ENCODE peak calls at places on chromosomes 3 and 15, in five cellular contexts. R is lower lobe of right lung, Q is astrocyte, O is AG04450, M is psoas muscle. V is an unnamed sample.

GRCh38 chr3:42019144-42019952 is 57.4 kb upstream of the ULK4 start:
- DNase-seq in R (no peak), Q (no peak), O (no peak), M (no peak), V (no peak)

GRCh38 chr15:47184405-47185221 is 532.7 kb upstream of the SEMA6D start:
- DNase-seq in R (no peak), Q (peak; percentile 14), O (no peak), M (no peak), V (no peak)

GRCh38 chr3:1752205-1752604 is 346.5 kb upstream of the CNTN4 start:
- DNase-seq in R (no peak), Q (no peak), O (no peak), M (no peak), V (no peak)

GRCh38 chr3:113743006-113743639 is 2.9 kb downstream of the NAA50 start:
- DNase-seq in R (no peak), Q (no peak), O (no peak), M (no peak), V (no peak)

GRCh38 chr3:22106213-22106867 is 355.3 kb upstream of the ZNF385D start:
- DNase-seq in R (no peak), Q (no peak), O (no peak), M (no peak), V (no peak)

GRCh38 chr3:50154840-50155490 is at the start of gene SEMA3F:
- DNase-seq in R (peak; percentile 80), Q (peak; percentile 51), O (no peak), M (peak; percentile 84), V (no peak)

GRCh38 chr3:72458365-72458764 is 389.9 kb downstream of the SHQ1 start:
- DNase-seq in R (no peak), Q (no peak), O (no peak), M (no peak), V (peak; percentile 39)

GRCh38 chr3:170081079-170081741 is 43.4 kb downstream of the GPR160 start:
- DNase-seq in R (no peak), Q (peak; percentile 79), O (peak; percentile 27), M (no peak), V (no peak)

GRCh38 chr15:74489518-74490338 is 28.8 kb upstream of the UBL7 start:
- DNase-seq in R (peak; percentile 61), Q (peak; percentile 24), O (no peak), M (peak; percentile 68), V (no peak)

GRCh38 chr3:132854856-132855535 is 132.8 kb upstream of the NPHP3 start:
- DNase-seq in R (no peak), Q (no peak), O (no peak), M (no peak), V (no peak)

GRCh38 chr3:33732394-33732793 is 14.3 kb upstream of the CLASP2 start:
- DNase-seq in R (no peak), Q (no peak), O (no peak), M (no peak), V (no peak)

GRCh38 chr3:13308406-13308805 is 111.7 kb downstream of the NUP210 start:
- DNase-seq in R (peak; percentile 44), Q (peak; percentile 14), O (no peak), M (peak; percentile 56), V (no peak)

GRCh38 chr3:172562881-172563835 is 39.9 kb upstream of the TNFSF10 start:
- DNase-seq in R (no peak), Q (peak; percentile 96), O (peak; percentile 36), M (no peak), V (no peak)

GRCh38 chr15:90871097-90871715 is 2.8 kb downstream of the FURIN start:
- DNase-seq in R (no peak), Q (no peak), O (no peak), M (peak; percentile 76), V (no peak)

GRCh38 chr15:88918738-88919137 is 5.6 kb upstream of the MFGE8 start:
- DNase-seq in R (no peak), Q (peak; percentile 99), O (peak; percentile 95), M (peak; percentile 88), V (peak; percentile 95)

GRCh38 chr3:134517796-134518195 is 31.9 kb downstream of the CEP63 start:
- DNase-seq in R (no peak), Q (peak; percentile 31), O (no peak), M (no peak), V (no peak)

GRCh38 chr3:129228891-129229585 is 20.4 kb upstream of the COPG1 start:
- DNase-seq in R (peak; percentile 54), Q (peak; percentile 84), O (peak; percentile 50), M (no peak), V (peak; percentile 52)

GRCh38 chr3:158403013-158403412 is 168.0 kb upstream of the MLF1 start:
- DNase-seq in R (no peak), Q (no peak), O (no peak), M (no peak), V (no peak)
- H3K27ac ChIP-seq in R (no peak overlapping the region), Q (no peak overlapping the region), O (no peak overlapping the region), M (no peak overlapping the region), V (no peak overlapping the region)

GRCh38 chr3:30226606-30227151 is 379.7 kb upstream of the TGFBR2 start:
- DNase-seq in R (no peak), Q (no peak), O (no peak), M (no peak), V (no peak)
- H3K27ac ChIP-seq in R (no peak overlapping the region), Q (no peak overlapping the region), O (no peak overlapping the region), M (no peak overlapping the region), V (no peak overlapping the region)

GRCh38 chr15:85717212-85717611 is 77.5 kb downstream of the KLHL25 start:
- DNase-seq in R (no peak), Q (no peak), O (no peak), M (no peak), V (no peak)
- H3K27ac ChIP-seq in R (no peak overlapping the region), Q (no peak overlapping the region), O (no peak overlapping the region), M (no peak overlapping the region), V (no peak overlapping the region)

DNA sequence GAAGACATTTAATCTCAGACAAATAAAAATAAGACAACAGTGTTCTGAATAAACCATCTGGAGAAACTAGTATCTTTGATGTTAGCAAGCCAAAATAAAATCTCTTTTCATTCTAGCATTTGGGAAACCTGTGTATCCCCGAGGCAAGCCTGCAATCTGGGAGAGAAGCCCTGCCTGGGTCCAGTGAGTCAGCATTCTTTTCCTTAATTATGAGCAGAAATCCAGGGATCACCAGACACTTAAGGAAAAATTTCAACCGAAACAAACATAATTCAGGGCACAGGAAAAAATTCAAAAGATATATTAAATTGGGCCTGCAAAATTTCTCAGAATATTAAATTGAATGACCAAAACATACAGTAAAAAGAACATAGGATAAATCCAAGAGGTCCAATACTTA is 4.2 kb downstream of the NCBP2 start:
- DNase-seq in R (no peak), Q (no peak), O (no peak), M (no peak), V (no peak)
- H3K27ac ChIP-seq in R (no peak overlapping the region), Q (no peak overlapping the region), O (no peak overlapping the region), M (no peak overlapping the region), V (no peak overlapping the region)

DNA sequence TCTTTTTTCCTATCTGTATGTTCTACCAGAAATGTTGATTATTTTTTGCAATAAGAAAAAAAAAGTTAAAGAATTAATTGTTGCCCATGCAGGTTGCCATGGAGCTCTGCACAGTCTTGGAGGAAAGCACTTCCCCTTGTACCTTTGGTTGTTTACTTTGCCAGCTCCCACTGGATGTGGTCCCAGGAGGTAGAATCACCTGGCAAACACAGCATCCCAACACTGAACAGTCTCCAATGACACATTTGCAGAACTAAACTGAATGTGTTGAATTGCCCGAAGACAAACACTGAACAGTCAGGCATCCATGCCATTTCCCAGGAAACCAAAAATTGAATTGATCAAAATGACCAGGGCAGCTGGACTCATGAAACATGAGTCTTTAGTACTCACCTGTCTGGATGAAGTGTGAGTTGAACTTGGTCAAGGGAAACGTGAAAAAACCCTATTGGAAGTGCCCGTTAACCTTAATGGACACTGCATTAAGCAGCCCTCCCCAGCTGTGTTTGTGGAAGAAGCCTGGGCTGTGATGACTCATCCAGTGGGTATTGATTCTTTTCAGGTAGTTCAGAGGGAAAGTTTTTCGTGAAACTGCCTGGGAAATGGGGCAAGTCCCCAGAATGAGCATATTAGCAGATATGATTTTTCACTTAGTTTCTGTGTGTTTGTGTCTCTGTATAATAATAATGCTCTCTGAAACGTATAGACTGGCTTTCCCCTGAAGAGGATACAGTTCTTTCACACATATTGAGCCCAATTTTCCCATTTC is 284.7 kb upstream of the STT3B start:
- DNase-seq in R (no peak), Q (peak; percentile 22), O (no peak), M (no peak), V (no peak)
- H3K27ac ChIP-seq in R (no peak overlapping the region), Q (no peak overlapping the region), O (no peak overlapping the region), M (no peak overlapping the region), V (no peak overlapping the region)

GRCh38 chr15:77107068-77107467 is 36.2 kb upstream of the TSPAN3 start:
- DNase-seq in R (no peak), Q (no peak), O (no peak), M (peak; percentile 70), V (no peak)
- H3K27ac ChIP-seq in R (peak overlapping the region; percentile 64), Q (no peak overlapping the region), O (no peak overlapping the region), M (peak overlapping the region; percentile 56), V (no peak overlapping the region)

GRCh38 chr3:52830535-52831258 is at the start of gene ITIH4:
- DNase-seq in R (no peak), Q (peak; percentile 44), O (no peak), M (no peak), V (no peak)
- H3K27ac ChIP-seq in R (peak within 1 kb of the TSS; percentile 18), Q (no peak within 1 kb of the TSS), O (no peak within 1 kb of the TSS), M (peak within 1 kb of the TSS; percentile 97), V (no peak within 1 kb of the TSS)

V was measured in epithelial cell of prostate.